ENCODE peak calls at places on chromosomes 6 and 20, in ten cellular contexts. M, X, V, Q, D, E, F, R, L and C are unnamed samples.

GRCh38 chr20:58310291-58310782 is 822 bp downstream of the RAB22A start:
- DNase-seq in M (no peak), X (no peak), V (no peak), Q (no peak), D (no peak), E (no peak), F (no peak), R (peak; percentile 40), L (no peak), C (no peak)

GRCh38 chr20:1815502-1816085 is 79.6 kb upstream of the SIRPA start:
- DNase-seq in M (peak; percentile 19), X (no peak), V (no peak), Q (no peak), D (no peak), E (no peak), F (no peak), R (no peak), L (no peak), C (no peak)

GRCh38 chr20:49570828-49571552 is 3.1 kb upstream of the PTGIS start:
- DNase-seq in M (no peak), X (no peak), V (no peak), Q (peak; percentile 43), D (no peak), E (no peak), F (no peak), R (peak; percentile 31), L (no peak), C (no peak)

GRCh38 chr6:167907837-167908681 is 81.3 kb downstream of the AFDN start:
- DNase-seq in M (peak; percentile 67), X (no peak), V (no peak), Q (peak; percentile 31), D (no peak), E (no peak), F (no peak), R (peak; percentile 27), L (no peak), C (no peak)

GRCh38 chr6:30768634-30769087 is 24.3 kb upstream of the IER3 start:
- DNase-seq in M (no peak), X (no peak), V (peak; percentile 38), Q (no peak), D (no peak), E (no peak), F (no peak), R (no peak), L (no peak), C (no peak)

GRCh38 chr6:134750669-134751068 is 199.2 kb downstream of the ALDH8A1 start:
- DNase-seq in M (peak; percentile 36), X (no peak), V (no peak), Q (no peak), D (no peak), E (no peak), F (peak; percentile 57), R (peak; percentile 65), L (no peak), C (no peak)

GRCh38 chr20:20664795-20665194 is 47.6 kb downstream of the RALGAPA2 start:
- DNase-seq in M (peak; percentile 50), X (no peak), V (no peak), Q (peak; percentile 14), D (peak; percentile 53), E (no peak), F (no peak), R (no peak), L (no peak), C (no peak)

GRCh38 chr20:31704225-31705119 is 18.2 kb downstream of the BCL2L1 start:
- DNase-seq in M (no peak), X (no peak), V (no peak), Q (peak; percentile 52), D (peak; percentile 32), E (peak; percentile 71), F (no peak), R (peak; percentile 78), L (no peak), C (peak; percentile 22)